ENCODE peak calls at places on chromosomes 1 and 21, in five cellular contexts. I is uterus, V is kidney, R is adrenal gland, H is BJ. L is an unnamed sample.
A peak's percentile ranks its signal among the peaks of the same experiment; 100 is the strongest.

GRCh38 chr21:32921632-32922230 is 104.0 kb upstream of the OLIG2 start:
- DNase-seq in I (no peak), V (no peak), R (peak; percentile 35), H (no peak), L (no peak)

GRCh38 chr21:31509108-31510017 is 150.1 kb upstream of the SOD1 start:
- DNase-seq in I (no peak), V (no peak), R (no peak), H (no peak), L (no peak)

GRCh38 chr21:39451332-39452206 is at the start of gene SH3BGR:
- DNase-seq in I (no peak), V (no peak), R (peak; percentile 38), H (no peak), L (no peak)

GRCh38 chr1:241770115-241770514 is 77.9 kb upstream of the EXO1 start:
- DNase-seq in I (no peak), V (no peak), R (no peak), H (no peak), L (no peak)

GRCh38 chr1:209218113-209218512 is 365.4 kb upstream of the CAMK1G start:
- DNase-seq in I (no peak), V (no peak), R (no peak), H (no peak), L (no peak)

GRCh38 chr1:56180806-56181205 is 398.6 kb downstream of the PLPP3 start:
- DNase-seq in I (no peak), V (no peak), R (no peak), H (no peak), L (no peak)

GRCh38 chr1:39657402-39657801 is 14.5 kb downstream of the NT5C1A start:
- DNase-seq in I (no peak), V (no peak), R (no peak), H (no peak), L (no peak)

GRCh38 chr1:11530731-11531311 is 51.9 kb downstream of the DISP3 start:
- DNase-seq in I (no peak), V (peak; percentile 56), R (no peak), H (no peak), L (no peak)

GRCh38 chr1:246427611-246428010 is 79.5 kb downstream of the SMYD3 start:
- DNase-seq in I (no peak), V (no peak), R (no peak), H (no peak), L (no peak)

GRCh38 chr1:67748630-67749029 is 63.6 kb downstream of the GADD45A start:
- DNase-seq in I (no peak), V (no peak), R (no peak), H (no peak), L (peak; percentile 80)

GRCh38 chr21:26833011-26833410 is 12.2 kb downstream of the ADAMTS1 start:
- DNase-seq in I (no peak), V (no peak), R (no peak), H (no peak), L (no peak)

GRCh38 chr21:26835714-26836265 is 9.4 kb downstream of the ADAMTS1 start:
- DNase-seq in I (no peak), V (no peak), R (no peak), H (no peak), L (peak; percentile 25)

GRCh38 chr21:26833460-26833939 is 11.7 kb downstream of the ADAMTS1 start:
- DNase-seq in I (no peak), V (no peak), R (no peak), H (no peak), L (no peak)

GRCh38 chr21:26835027-26835713 is 10.0 kb downstream of the ADAMTS1 start:
- DNase-seq in I (no peak), V (no peak), R (no peak), H (peak; percentile 87), L (peak; percentile 70)

DNA sequence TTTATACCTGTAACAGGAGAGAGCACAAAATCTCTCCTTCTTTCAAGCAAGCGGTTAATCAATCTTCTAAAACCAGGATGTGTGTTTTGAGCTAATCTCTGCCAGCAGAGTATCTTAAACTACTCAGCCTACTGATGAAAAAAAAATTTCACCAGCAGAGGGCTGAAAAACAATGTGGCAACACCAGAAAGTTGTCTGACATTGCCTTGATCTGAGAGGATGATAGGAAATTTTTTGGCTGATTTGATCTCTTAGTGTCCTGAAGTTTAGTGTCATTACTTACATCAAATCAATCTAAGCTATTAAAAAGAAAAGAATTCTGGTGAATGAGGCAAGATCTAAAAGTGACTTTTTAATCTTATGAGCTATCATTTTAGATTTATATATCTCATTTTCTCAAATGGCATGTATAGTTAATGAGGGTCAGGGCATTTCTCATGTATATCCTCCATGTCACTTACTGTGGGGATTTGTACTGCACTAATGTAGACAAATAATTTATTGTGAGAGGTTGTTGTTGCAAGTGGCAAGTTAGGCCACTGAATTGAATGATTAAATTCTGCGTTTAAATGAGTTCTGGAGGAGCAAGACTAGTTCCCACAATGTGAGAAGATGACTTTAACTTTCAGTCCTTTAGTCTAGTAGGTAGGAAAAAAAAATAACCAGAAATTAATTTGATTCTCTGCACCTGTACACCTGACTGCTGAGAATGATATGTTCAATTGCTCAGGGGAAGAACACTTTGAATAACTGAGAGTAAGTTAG is 10.8 kb downstream of the ADAMTS1 start:
- DNase-seq in I (no peak), V (no peak), R (no peak), H (no peak), L (no peak)
- TF ChIP-seq CTCF in I (peak; percentile 25), V (peak; percentile 7), R (peak; percentile 45), H (peak; percentile 47), L (peak; percentile 54)

DNA sequence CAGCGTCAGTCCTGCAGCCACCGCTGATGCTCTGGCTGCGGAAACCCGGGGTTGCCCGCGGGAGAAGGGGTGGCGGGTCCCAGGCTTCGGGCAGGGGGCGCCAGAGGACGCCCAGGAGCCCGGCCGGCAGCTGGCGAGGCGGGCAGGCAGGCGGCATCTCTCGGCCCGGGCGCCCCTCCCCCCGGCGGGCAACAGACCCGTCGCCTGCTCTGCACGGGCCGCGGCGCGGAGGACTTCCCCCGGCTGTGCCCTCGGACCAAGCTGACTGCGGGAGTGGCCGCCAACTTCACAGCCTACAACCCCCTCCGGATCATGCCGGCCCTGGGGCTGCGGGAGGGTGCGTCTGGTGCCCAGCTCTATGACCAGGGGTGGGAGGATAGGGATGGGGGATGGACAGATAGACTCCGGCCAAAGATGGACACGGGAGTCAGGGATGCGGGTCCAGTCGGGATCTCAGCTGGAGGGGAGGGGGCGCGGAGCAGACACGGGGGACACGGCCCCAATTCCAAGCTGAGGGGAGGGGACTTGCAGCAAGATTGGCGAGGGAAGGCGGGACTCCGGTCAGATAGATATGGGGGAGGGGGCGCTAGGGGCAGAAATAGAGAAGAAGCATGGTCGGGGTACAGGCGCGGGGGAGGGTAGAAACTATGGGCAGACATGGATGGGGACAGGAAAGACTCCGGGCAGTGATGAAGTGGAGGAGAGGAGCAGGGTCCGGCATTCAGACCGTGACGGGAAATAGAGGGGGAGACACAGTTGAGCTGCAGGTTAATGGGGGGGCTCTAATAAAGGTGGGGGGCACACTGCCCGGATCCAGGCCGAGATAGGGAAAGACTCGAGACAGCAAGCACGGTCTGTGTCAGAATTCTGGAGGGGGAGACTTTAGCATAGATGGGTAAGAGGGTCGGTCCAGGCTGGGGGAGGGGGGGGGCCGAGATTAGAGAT is 1.1 kb downstream of the ADGRB2 start:
- DNase-seq in I (peak; percentile 43), V (peak; percentile 83), R (peak; percentile 62), H (no peak), L (no peak)
- H3K4me3 ChIP-seq in I (peak overlapping the region; percentile 33), V (peak overlapping the region; percentile 17), R (no peak overlapping the region), H (peak overlapping the region; percentile 57), L (peak overlapping the region; percentile 40)

GRCh38 chr21:25360593-25360992 is 246.7 kb downstream of the MRPL39 start:
- DNase-seq in I (no peak), V (no peak), R (no peak), H (no peak), L (no peak)
- TF ChIP-seq CTCF in I (no peak), V (no peak), R (no peak), H (peak; percentile 32), L (peak; percentile 49)

DNA sequence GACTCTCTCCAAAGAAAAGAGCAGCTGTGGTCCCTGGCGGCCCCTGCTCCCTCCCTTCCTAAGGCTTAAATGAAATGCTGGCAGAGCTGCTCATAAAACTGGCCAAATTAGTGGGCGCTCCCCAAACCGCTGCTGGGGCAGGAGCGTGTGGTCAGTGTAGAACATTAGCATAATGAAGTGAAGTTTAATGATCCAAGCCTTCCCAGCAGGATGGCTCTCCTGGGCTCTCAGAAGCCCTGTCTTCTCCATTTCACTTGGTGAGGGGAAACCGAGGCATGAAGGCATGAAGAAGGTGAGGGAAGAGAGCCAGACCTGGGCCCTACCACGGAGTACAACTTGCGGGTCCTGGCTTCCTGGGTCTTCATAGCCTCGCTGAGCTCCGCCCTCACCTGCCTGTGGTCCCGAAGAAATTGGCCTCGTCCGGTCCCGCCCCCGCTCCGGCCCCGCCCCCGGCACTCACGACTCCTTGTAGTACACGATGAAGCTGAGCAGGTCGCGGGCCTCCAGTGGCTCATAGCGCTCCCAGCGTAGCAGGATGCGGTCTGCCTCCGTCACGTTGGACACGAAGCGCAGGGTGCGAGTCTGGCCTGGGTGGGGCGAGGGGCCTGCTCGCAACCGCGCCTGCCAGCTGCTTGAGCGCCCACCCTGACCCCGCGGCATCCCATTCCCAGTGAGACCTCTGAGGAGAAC is 10.3 kb downstream of the INSRR start:
- DNase-seq in I (no peak), V (no peak), R (peak; percentile 15), H (no peak), L (no peak)
- H3K4me3 ChIP-seq in I (no peak overlapping the region), V (no peak overlapping the region), R (no peak overlapping the region), H (no peak overlapping the region), L (no peak overlapping the region)

DNA sequence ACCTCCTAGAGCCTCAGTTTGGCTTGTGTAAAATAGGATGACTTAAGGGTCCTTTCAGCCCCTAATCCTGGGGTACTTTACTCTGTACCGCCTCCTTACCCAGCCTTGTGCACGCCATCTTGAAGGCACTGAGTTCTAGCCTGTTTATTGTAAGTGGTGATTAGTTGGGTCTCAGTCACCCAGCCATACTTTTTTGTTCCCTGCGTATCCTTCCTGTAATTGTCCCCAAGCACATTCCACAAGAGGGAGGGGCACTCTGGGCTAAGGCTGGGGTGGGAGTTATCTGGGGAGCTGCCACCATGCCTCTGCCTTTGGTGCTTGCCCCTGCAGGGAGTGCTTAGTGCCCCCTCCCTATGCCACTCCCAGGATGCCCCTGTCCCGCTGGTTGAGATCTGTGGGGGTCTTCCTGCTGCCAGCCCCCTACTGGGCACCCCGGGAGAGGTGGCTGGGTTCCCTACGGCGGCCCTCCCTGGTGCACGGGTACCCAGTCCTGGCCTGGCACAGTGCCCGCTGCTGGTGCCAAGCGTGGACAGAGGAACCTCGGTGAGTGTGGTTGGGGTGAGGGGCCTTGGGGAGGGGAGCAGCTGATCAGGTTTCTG is 856 bp downstream of the FDPS start:
- DNase-seq in I (no peak), V (peak; percentile 87), R (peak; percentile 60), H (no peak), L (no peak)
- TF ChIP-seq CTCF in I (no peak), V (no peak), R (no peak), H (no peak), L (no peak)

GRCh38 chr1:231036416-231036815 is 3.6 kb downstream of the FAM89A start:
- DNase-seq in I (no peak), V (peak; percentile 77), R (peak; percentile 41), H (no peak), L (no peak)
- H3K4me3 ChIP-seq in I (no peak overlapping the region), V (no peak overlapping the region), R (no peak overlapping the region), H (no peak overlapping the region), L (no peak overlapping the region)

GRCh38 chr1:201126832-201127754 is at the start of gene ASCL5:
- DNase-seq in I (no peak), V (no peak), R (peak; percentile 38), H (no peak), L (no peak)
- TF ChIP-seq CTCF in I (no peak), V (no peak), R (no peak), H (no peak), L (peak; percentile 56)

DNA sequence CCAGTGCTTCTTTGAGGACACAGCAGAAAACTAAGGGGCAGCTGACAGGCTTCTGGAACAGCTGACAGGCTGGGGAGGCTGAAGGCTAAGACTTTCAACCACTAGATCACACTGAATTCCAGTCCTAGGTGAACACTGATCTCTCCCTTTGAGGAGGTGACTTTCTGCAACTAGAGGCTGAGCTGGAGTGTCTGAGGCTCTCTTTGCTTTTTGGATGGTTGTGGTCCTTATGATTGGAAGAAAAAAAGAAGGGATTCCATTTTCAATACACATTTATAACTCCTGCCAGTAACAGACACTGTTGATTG is 1.4 kb downstream of the IL6R start:
- DNase-seq in I (no peak), V (no peak), R (no peak), H (no peak), L (no peak)
- H3K4me3 ChIP-seq in I (peak overlapping the region; percentile 51), V (peak overlapping the region; percentile 74), R (peak overlapping the region; percentile 80), H (peak overlapping the region; percentile 79), L (peak overlapping the region; percentile 96)